ENCODE peak calls at places on chromosomes 16 and 17, in six cellular contexts. Y, A, T, D, S and P are unnamed samples.

GRCh38 chr17:73731733-73732132 is 87.5 kb upstream of the SDK2 start:
- DNase-seq in Y (no peak), A (no peak), T (no peak), D (no peak), S (no peak), P (no peak)

GRCh38 chr17:21678451-21679081 is 13.8 kb upstream of the KCNJ18 start:
- DNase-seq in Y (no peak), A (no peak), T (no peak), D (no peak), S (no peak), P (no peak)

GRCh38 chr17:40516581-40517285 is 15.3 kb upstream of the TNS4 start:
- DNase-seq in Y (no peak), A (no peak), T (peak; percentile 87), D (peak; percentile 65), S (no peak), P (no peak)

GRCh38 chr17:18258356-18259038 is at the start of gene FLII:
- DNase-seq in Y (no peak), A (peak; percentile 50), T (peak; percentile 57), D (peak; percentile 62), S (no peak), P (no peak)

GRCh38 chr17:56681561-56682266 is 88.2 kb downstream of the NOG start:
- DNase-seq in Y (no peak), A (no peak), T (peak; percentile 90), D (peak; percentile 58), S (no peak), P (no peak)

GRCh38 chr17:72976971-72977767 is 115.3 kb downstream of the SLC39A11 start:
- DNase-seq in Y (no peak), A (no peak), T (no peak), D (peak; percentile 71), S (peak; percentile 31), P (no peak)

GRCh38 chr17:76824103-76824502 is 44.1 kb upstream of the MGAT5B start:
- DNase-seq in Y (no peak), A (no peak), T (no peak), D (no peak), S (no peak), P (no peak)

GRCh38 chr16:67909056-67909742 is 16.1 kb downstream of the PSKH1 start:
- DNase-seq in Y (no peak), A (no peak), T (no peak), D (no peak), S (no peak), P (no peak)

GRCh38 chr16:253833-254232 is 19.2 kb downstream of the FAM234A start:
- DNase-seq in Y (no peak), A (peak; percentile 12), T (no peak), D (no peak), S (no peak), P (no peak)

GRCh38 chr17:27535178-27535928 is 79.1 kb downstream of the KSR1 start:
- DNase-seq in Y (no peak), A (no peak), T (no peak), D (no peak), S (no peak), P (no peak)

GRCh38 chr16:68370221-68370920 is 59.6 kb downstream of the PRMT7 start:
- DNase-seq in Y (no peak), A (no peak), T (no peak), D (no peak), S (no peak), P (no peak)

GRCh38 chr16:13733561-13733960 is 186.4 kb upstream of the ERCC4 start:
- DNase-seq in Y (no peak), A (no peak), T (peak; percentile 26), D (no peak), S (no peak), P (no peak)

GRCh38 chr17:37570527-37571093 is 38.6 kb downstream of the SYNRG start:
- DNase-seq in Y (no peak), A (peak; percentile 53), T (peak; percentile 38), D (peak; percentile 72), S (no peak), P (no peak)
- TF ChIP-seq CTCF in Y (no peak), A (no peak), T (peak; percentile 52), D (peak; percentile 69), S (peak; percentile 48), P (peak; percentile 59)

DNA sequence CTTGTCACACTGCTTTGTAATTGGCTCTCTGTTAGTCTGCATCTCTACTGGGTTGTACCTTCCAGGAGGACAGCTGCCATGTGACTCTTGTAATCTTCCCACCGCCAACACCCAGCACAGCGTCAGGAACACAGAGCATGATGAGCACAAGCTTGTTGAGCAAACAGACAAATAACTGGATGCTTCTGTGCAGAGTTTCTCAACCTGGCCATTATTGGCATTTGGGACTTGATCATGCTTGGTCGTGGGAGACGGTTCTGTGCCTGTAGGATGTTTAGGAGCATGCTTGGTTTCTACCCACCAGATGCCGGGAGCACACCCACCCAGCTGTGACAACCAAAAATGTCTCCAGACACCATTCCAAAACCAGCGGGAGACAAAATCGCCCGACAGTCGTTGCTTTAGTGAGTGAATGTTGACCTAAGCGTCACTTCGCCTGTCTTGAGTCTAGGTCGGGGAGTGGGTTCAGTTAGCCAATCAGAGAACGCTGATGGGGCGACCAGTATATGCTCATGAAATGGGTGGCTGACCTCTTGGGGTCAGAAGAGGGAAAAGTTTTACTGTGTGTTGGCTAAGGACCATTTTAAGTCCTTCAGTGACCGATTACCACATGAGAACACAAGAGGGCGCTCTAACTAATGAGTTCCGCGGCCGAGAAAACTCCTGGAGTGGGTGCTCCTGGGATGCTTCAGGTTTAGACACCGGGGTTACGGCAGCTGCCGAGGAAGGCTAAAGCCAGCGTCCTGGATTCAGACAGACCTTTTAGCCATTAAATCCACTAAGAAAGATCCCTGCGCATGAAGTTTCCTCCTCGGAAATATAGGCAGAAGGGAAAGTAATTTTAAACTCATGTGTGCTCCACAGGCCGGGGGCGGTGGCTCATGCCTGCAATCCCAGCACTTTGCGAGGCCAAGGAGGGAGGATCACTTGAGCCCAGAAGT is 57.8 kb upstream of the TEX2 start:
- DNase-seq in Y (no peak), A (peak; percentile 65), T (peak; percentile 73), D (peak; percentile 61), S (no peak), P (no peak)
- TF ChIP-seq CTCF in Y (peak; percentile 62), A (peak; percentile 90), T (peak; percentile 84), D (peak; percentile 96), S (peak; percentile 69), P (peak; percentile 84)

GRCh38 chr17:7144203-7144602 is 29.6 kb upstream of the ASGR2 start:
- DNase-seq in Y (no peak), A (no peak), T (no peak), D (no peak), S (no peak), P (no peak)

GRCh38 chr17:7146115-7146514 is 31.5 kb upstream of the ASGR2 start:
- DNase-seq in Y (no peak), A (no peak), T (no peak), D (no peak), S (no peak), P (no peak)

GRCh38 chr17:7141824-7142223 is 27.2 kb upstream of the ASGR2 start:
- DNase-seq in Y (no peak), A (no peak), T (no peak), D (peak; percentile 58), S (no peak), P (no peak)

DNA sequence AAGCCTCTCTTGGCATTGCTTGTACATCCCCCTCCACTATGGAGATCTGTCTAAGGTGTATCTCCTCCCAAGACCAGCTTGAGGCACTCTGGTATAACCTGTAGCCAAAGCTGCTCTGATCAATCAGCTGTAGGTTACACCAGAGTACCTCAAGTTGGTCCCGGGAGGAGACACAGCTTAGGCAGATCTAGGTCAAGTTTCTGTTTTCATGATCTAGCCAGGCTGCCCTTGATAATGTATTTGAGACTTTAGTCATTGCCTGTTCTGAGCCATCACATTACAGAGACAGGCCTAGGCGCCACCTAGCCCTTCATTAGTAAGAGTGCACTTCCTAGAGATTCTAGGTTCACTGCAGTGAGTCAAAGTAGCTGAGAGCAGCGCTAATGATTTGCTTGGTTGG is 31.4 kb downstream of the ASGR1 start:
- DNase-seq in Y (no peak), A (no peak), T (no peak), D (no peak), S (no peak), P (no peak)
- TF ChIP-seq CTCF in Y (no peak), A (no peak), T (no peak), D (no peak), S (no peak), P (no peak)

GRCh38 chr16:52467753-52468152 is 79.2 kb downstream of the TOX3 start:
- DNase-seq in Y (no peak), A (no peak), T (no peak), D (no peak), S (no peak), P (no peak)
- TF ChIP-seq CTCF in Y (no peak), A (no peak), T (no peak), D (no peak), S (no peak), P (no peak)

GRCh38 chr17:43940630-43941029 is 1.6 kb downstream of the PPY start:
- DNase-seq in Y (no peak), A (peak; percentile 76), T (peak; percentile 24), D (peak; percentile 27), S (no peak), P (no peak)
- TF ChIP-seq CTCF in Y (peak; percentile 16), A (peak; percentile 59), T (peak; percentile 51), D (peak; percentile 61), S (peak; percentile 64), P (peak; percentile 61)

DNA sequence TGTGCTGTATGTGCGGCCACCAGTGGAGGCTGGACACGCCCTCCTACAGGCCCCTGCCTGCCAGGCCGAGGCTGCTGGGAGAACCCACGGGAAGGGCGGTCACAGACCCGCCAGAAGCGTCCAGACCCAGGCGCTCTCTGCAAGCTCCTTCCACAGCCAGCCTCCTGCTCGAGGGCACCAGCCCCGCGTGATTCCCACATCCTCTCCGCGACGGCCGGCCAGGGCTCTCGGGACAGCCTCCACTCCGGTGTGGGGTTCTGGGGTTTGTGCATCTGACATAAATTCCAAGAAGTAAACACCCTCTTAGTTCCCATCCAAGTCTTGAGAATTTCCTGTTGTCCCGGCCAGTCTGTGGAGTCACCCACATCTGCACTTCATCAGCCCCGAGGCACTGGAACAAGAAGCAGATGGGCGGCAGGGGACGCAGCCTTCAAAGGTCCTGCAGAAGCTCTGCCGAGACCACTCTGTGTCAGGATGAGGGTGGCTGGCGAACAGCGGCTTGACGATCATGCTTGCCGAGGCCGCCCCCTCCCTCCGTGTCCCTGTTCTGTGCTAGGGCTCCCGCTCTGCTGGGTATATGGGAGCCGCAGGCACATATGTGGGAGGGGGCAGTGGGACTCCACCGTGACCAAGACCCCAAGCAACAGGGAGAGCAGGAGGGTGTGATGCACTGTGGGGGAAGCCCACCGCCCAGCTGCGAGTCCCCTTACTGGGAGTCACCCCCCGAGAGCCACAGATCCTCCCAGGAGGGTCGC is 2.4 kb upstream of the TMEM204 start:
- DNase-seq in Y (no peak), A (no peak), T (no peak), D (no peak), S (peak; percentile 81), P (no peak)
- TF ChIP-seq CTCF in Y (no peak), A (no peak), T (no peak), D (no peak), S (peak; percentile 6), P (no peak)